ENCODE peak calls at places on chromosomes 11 and 22, in seven cellular contexts. A is CD8-positive, alpha-beta T cell; W is transverse colon; G is PC-3; V is lower lobe of right lung; F is germinal center; Z is activated CD8-positive, alpha-beta T cell treated with anti-CD3 and anti-CD28 coated beads for 36 hours. D is an unnamed sample.

GRCh38 chr11:95108159-95108611 is 18.5 kb downstream of the ENDOD1 start:
- DNase-seq in G (peak; percentile 90), Z (no peak), F (no peak), W (peak; percentile 29), A (no peak), V (no peak), D (no peak)

GRCh38 chr22:29810156-29810555 is 27.9 kb downstream of the ASCC2 start:
- DNase-seq in Z (no peak), W (no peak), G (no peak), F (no peak), V (no peak), A (no peak), D (no peak)

GRCh38 chr22:35437038-35437437 is 37.1 kb downstream of the MCM5 start:
- DNase-seq in Z (peak; percentile 45), W (no peak), G (peak; percentile 32), A (no peak), V (no peak), F (peak; percentile 60), D (peak; percentile 21)

GRCh38 chr22:42933783-42934144 is 76.7 kb upstream of the ARFGAP3 start:
- DNase-seq in F (peak; percentile 26), A (no peak), V (no peak), Z (no peak), W (no peak), G (peak; percentile 80), D (no peak)

GRCh38 chr11:66969584-66970205 is 5.4 kb upstream of the C11orf86 start:
- DNase-seq in F (no peak), Z (no peak), W (no peak), G (no peak), V (no peak), A (no peak), D (no peak)

GRCh38 chr22:37753746-37754145 is 54.0 kb upstream of the GCAT start:
- DNase-seq in V (no peak), F (no peak), W (no peak), Z (no peak), G (peak; percentile 52), A (no peak), D (no peak)

GRCh38 chr22:20298110-20298802 is 21.6 kb downstream of the DGCR6L start:
- DNase-seq in Z (no peak), V (no peak), W (no peak), G (no peak), F (no peak), A (no peak), D (no peak)

GRCh38 chr11:70568504-70569172 is 170.3 kb downstream of the CTTN start:
- DNase-seq in W (peak; percentile 49), V (peak; percentile 57), F (no peak), G (no peak), Z (no peak), A (no peak), D (no peak)

GRCh38 chr11:126704144-126704543 is 296.4 kb downstream of the KIRREL3 start:
- DNase-seq in G (no peak), F (no peak), W (no peak), Z (no peak), A (no peak), V (no peak), D (no peak)

GRCh38 chr22:44931077-44931540 is 78.7 kb downstream of the PHF21B start:
- DNase-seq in W (no peak), A (no peak), G (no peak), Z (no peak), V (no peak), F (no peak), D (no peak)

GRCh38 chr22:38272373-38273134 is at the start of gene TMEM184B:
- DNase-seq in F (peak; percentile 93), W (peak; percentile 83), G (peak; percentile 72), V (peak; percentile 81), A (peak; percentile 76), Z (peak; percentile 77), D (no peak)

GRCh38 chr11:115892016-115892415 is 387.8 kb upstream of the CADM1 start:
- DNase-seq in W (no peak), F (no peak), G (no peak), Z (no peak), V (no peak), A (no peak), D (no peak)

GRCh38 chr22:29344137-29344536 is 28.6 kb upstream of the RASL10A start:
- DNase-seq in W (peak; percentile 45), Z (no peak), V (peak; percentile 79), F (no peak), A (no peak), G (peak; percentile 96), D (no peak)

GRCh38 chr11:75174781-75175370 is 24.0 kb downstream of the SLCO2B1 start:
- DNase-seq in Z (peak; percentile 55), V (peak; percentile 70), A (no peak), W (no peak), F (no peak), G (no peak), D (no peak)

GRCh38 chr11:65184146-65184545 is 2.4 kb downstream of the CAPN1 start:
- DNase-seq in G (no peak), V (no peak), W (no peak), Z (no peak), A (no peak), F (no peak), D (no peak)

GRCh38 chr11:2194877-2195755 is 23.5 kb upstream of the TH start:
- DNase-seq in F (peak; percentile 53), G (peak; percentile 60), W (peak; percentile 34), V (peak; percentile 63), Z (peak; percentile 66), A (peak; percentile 49), D (no peak)

GRCh38 chr11:14566331-14567063 is 46.3 kb upstream of the PSMA1 start:
- DNase-seq in V (no peak), W (no peak), F (no peak), Z (no peak), G (no peak), A (no peak), D (no peak)

GRCh38 chr11:3165916-3166267 is 782 bp upstream of the OSBPL5 start:
- DNase-seq in W (peak; percentile 5), F (no peak), V (peak; percentile 44), G (no peak), A (no peak), Z (no peak), D (no peak)

GRCh38 chr22:37021710-37022482 is 2.4 kb downstream of the MPST start:
- DNase-seq in Z (peak; percentile 73), F (peak; percentile 78), W (peak; percentile 53), G (peak; percentile 31), A (peak; percentile 52), V (peak; percentile 76), D (peak; percentile 34)

GRCh38 chr11:126719740-126720139 is 280.8 kb downstream of the KIRREL3 start:
- DNase-seq in F (no peak), W (no peak), A (no peak), G (no peak), Z (no peak), V (no peak), D (no peak)

GRCh38 chr11:2991477-2992233 is 474 bp downstream of the NAP1L4 start:
- DNase-seq in V (no peak), F (no peak), Z (peak; percentile 59), G (no peak), W (no peak), A (no peak), D (no peak)

GRCh38 chr11:1267441-1268100 is 41.9 kb downstream of the TOLLIP start:
- DNase-seq in A (no peak), Z (no peak), W (no peak), V (no peak), F (no peak), G (no peak), D (no peak)

GRCh38 chr11:128289048-128289447 is 298.3 kb downstream of the ETS1 start:
- DNase-seq in F (no peak), G (no peak), A (no peak), V (no peak), W (no peak), Z (peak; percentile 78), D (peak; percentile 47)

GRCh38 chr22:19822301-19823117 is 32.2 kb downstream of the GNB1L start:
- DNase-seq in W (peak; percentile 3), F (no peak), V (peak; percentile 50), Z (no peak), A (no peak), G (no peak), D (no peak)

GRCh38 chr22:20421507-20421874 is 16.1 kb downstream of the SCARF2 start:
- DNase-seq in V (peak; percentile 4), F (no peak), W (no peak), G (no peak), A (no peak), Z (no peak), D (no peak)